ENCODE peak calls at places on chromosome 13, in eight cellular contexts. B, H, L, J, W, D, T and E are unnamed samples.

GRCh38 chr13:21106089-21106488 is 44.7 kb upstream of the LATS2 start:
- DNase-seq in T (no peak), B (no peak), L (no peak), W (no peak), J (no peak), H (no peak), D (no peak), E (no peak)

GRCh38 chr13:27219611-27220010 is 31.7 kb upstream of the RPL21 start:
- DNase-seq in D (no peak), W (no peak), B (no peak), J (no peak), T (no peak), H (no peak), L (no peak), E (no peak)

GRCh38 chr13:28089065-28089464 is 11.3 kb downstream of the FLT3 start:
- DNase-seq in W (no peak), T (no peak), H (no peak), L (no peak), J (no peak), D (no peak), B (no peak), E (no peak)

GRCh38 chr13:101727118-101727517 is 274.6 kb downstream of the ITGBL1 start:
- DNase-seq in J (no peak), H (no peak), W (no peak), D (no peak), L (no peak), B (no peak), T (no peak), E (no peak)

GRCh38 chr13:77516342-77516789 is 19.1 kb upstream of the SCEL start:
- DNase-seq in T (no peak), H (no peak), B (no peak), J (no peak), L (no peak), W (no peak), D (no peak), E (no peak)

GRCh38 chr13:67023088-67023893 is 206.8 kb downstream of the PCDH9 start:
- DNase-seq in L (no peak), J (no peak), W (no peak), B (peak; percentile 37), D (peak; percentile 11), H (no peak), T (no peak), E (no peak)

GRCh38 chr13:98706446-98707110 is 45.9 kb downstream of the SLC15A1 start:
- DNase-seq in L (no peak), W (no peak), H (no peak), D (no peak), J (no peak), T (no peak), B (no peak), E (no peak)

GRCh38 chr13:33018886-33019285 is 2.7 kb downstream of the KL start:
- DNase-seq in L (no peak), B (no peak), W (no peak), D (no peak), H (no peak), J (no peak), T (no peak), E (no peak)

DNA sequence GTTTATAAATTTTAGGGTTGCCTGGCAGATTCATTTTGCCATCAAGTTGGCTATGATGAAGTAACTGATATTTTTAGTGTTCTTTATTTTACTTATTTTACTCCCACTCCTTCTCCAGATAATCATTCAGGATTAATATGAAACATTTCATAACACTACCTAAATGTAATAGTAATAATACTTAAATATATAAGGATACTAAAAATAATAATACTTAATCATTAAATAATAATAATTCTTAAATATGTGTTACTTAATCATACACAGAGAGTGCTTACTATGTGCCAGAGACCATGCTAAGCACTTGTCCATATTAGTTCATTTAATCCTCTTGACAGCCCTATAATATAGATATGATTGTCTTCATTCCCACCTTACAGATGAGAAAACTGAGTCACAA is 23.0 kb upstream of the OXGR1 start:
- DNase-seq in H (no peak), J (no peak), D (no peak), B (no peak), L (no peak), T (no peak), W (no peak), E (no peak)
- H3K9me3 ChIP-seq in H (no peaks in the 10 kb centered on the region), J (no peaks in the 10 kb centered on the region), D (no peaks in the 10 kb centered on the region), B (peaks cover 16% of the 10 kb centered on the region), L (no peaks in the 10 kb centered on the region), T (no peaks in the 10 kb centered on the region), W (no peaks in the 10 kb centered on the region), E (peaks cover 5% of the 10 kb centered on the region)

GRCh38 chr13:19151581-19152263 is 29.9 kb downstream of the TUBA3C start:
- DNase-seq in D (no peak), L (no peak), B (no peak), W (no peak), H (no peak), J (no peak), T (no peak), E (no peak)
- H3K9me3 ChIP-seq in D (no peaks in the 10 kb centered on the region), L (peaks cover 80% of the 10 kb centered on the region), B (no peaks in the 10 kb centered on the region), W (no peaks in the 10 kb centered on the region), H (no peaks in the 10 kb centered on the region), J (no peaks in the 10 kb centered on the region), T (no peaks in the 10 kb centered on the region), E (no peaks in the 10 kb centered on the region)

GRCh38 chr13:74710006-74710405 is 575.8 kb upstream of the KLF12 start:
- DNase-seq in L (no peak), J (no peak), D (no peak), H (no peak), B (no peak), T (no peak), W (no peak), E (no peak)
- H3K9me3 ChIP-seq in L (no peaks in the 10 kb centered on the region), J (no peaks in the 10 kb centered on the region), D (peaks cover 15% of the 10 kb centered on the region), H (no peaks in the 10 kb centered on the region), B (no peaks in the 10 kb centered on the region), T (no peaks in the 10 kb centered on the region), W (no peaks in the 10 kb centered on the region), E (no peaks in the 10 kb centered on the region)

DNA sequence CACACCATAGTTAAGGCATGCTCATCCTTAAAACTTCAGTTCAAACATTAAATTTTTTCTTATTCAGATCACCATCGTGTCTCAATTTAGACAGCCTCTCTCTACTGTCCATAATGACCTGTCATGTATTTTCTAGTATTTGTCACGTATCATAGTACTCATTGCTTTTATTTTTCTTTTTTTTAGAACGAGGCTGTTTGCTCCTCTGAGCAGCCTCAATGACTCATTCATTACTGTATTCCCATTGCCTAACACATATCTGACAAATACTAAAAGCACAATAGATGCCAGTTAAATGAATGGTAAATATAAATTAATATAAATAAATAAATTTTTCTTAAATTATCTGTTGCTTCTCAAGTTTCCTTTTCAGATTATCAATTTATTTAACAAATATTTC is 245.5 kb downstream of the TUBA3C start:
- DNase-seq in B (no peak), J (no peak), T (no peak), L (no peak), D (no peak), H (no peak), W (no peak), E (no peak)
- H3K9me3 ChIP-seq in B (no peaks in the 10 kb centered on the region), J (no peaks in the 10 kb centered on the region), T (no peaks in the 10 kb centered on the region), L (peaks cover 18% of the 10 kb centered on the region), D (no peaks in the 10 kb centered on the region), H (no peaks in the 10 kb centered on the region), W (no peaks in the 10 kb centered on the region), E (no peaks in the 10 kb centered on the region)

DNA sequence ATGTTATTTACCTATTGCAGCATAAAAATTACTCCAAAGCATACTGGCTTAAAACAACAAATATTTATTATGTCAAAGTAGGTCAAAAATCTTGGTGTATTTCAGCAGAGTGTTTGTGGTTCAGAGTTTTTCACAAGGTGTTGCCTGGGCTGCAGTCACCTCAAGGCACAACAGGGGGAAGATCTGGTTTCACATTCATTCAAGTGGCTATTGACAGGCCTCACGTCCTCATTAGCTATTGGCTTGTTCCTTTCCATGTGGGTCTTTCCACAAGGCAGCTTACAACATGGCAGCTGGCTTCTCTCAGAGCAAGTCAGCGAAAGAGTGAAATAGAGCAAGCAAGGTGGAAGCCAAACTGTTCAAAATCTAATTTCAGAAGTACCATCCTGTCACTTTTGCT is 602.9 kb downstream of the OLFM4 start:
- DNase-seq in B (no peak), D (no peak), H (no peak), T (no peak), J (no peak), W (no peak), L (no peak), E (no peak)
- H3K9me3 ChIP-seq in B (no peaks in the 10 kb centered on the region), D (no peaks in the 10 kb centered on the region), H (no peaks in the 10 kb centered on the region), T (peaks cover 7% of the 10 kb centered on the region), J (no peaks in the 10 kb centered on the region), W (no peaks in the 10 kb centered on the region), L (peaks cover 5% of the 10 kb centered on the region), E (no peaks in the 10 kb centered on the region)

GRCh38 chr13:112252744-112253590 is 123.2 kb upstream of the SPACA7 start:
- DNase-seq in J (no peak), T (no peak), W (no peak), D (no peak), H (peak; percentile 5), L (no peak), B (no peak), E (no peak)

GRCh38 chr13:112254061-112254818 is 121.9 kb upstream of the SPACA7 start:
- DNase-seq in D (no peak), B (no peak), W (no peak), H (no peak), T (no peak), J (no peak), L (no peak), E (no peak)

GRCh38 chr13:112255550-112256120 is 120.5 kb upstream of the SPACA7 start:
- DNase-seq in J (no peak), D (no peak), L (no peak), H (no peak), W (no peak), T (no peak), B (no peak), E (no peak)

GRCh38 chr13:112253631-112254030 is 122.5 kb upstream of the SPACA7 start:
- DNase-seq in B (no peak), L (no peak), W (no peak), J (no peak), T (no peak), H (no peak), D (no peak), E (no peak)

GRCh38 chr13:112254900-112255299 is 121.3 kb upstream of the SPACA7 start:
- DNase-seq in B (no peak), T (no peak), J (no peak), D (no peak), W (no peak), L (no peak), H (no peak), E (no peak)
- H3K9me3 ChIP-seq in B (no peaks in the 10 kb centered on the region), T (no peaks in the 10 kb centered on the region), J (no peaks in the 10 kb centered on the region), D (peaks cover 17% of the 10 kb centered on the region), W (no peaks in the 10 kb centered on the region), L (no peaks in the 10 kb centered on the region), H (peaks cover 9% of the 10 kb centered on the region), E (no peaks in the 10 kb centered on the region)

GRCh38 chr13:25848822-25849740 is 202.7 kb downstream of the SHISA2 start:
- DNase-seq in H (no peak), D (no peak), B (no peak), W (no peak), J (no peak), L (no peak), T (no peak), E (no peak)
- H3K9me3 ChIP-seq in H (no peaks in the 10 kb centered on the region), D (no peaks in the 10 kb centered on the region), B (no peaks in the 10 kb centered on the region), W (no peaks in the 10 kb centered on the region), J (no peaks in the 10 kb centered on the region), L (no peaks in the 10 kb centered on the region), T (no peaks in the 10 kb centered on the region), E (no peaks in the 10 kb centered on the region)

DNA sequence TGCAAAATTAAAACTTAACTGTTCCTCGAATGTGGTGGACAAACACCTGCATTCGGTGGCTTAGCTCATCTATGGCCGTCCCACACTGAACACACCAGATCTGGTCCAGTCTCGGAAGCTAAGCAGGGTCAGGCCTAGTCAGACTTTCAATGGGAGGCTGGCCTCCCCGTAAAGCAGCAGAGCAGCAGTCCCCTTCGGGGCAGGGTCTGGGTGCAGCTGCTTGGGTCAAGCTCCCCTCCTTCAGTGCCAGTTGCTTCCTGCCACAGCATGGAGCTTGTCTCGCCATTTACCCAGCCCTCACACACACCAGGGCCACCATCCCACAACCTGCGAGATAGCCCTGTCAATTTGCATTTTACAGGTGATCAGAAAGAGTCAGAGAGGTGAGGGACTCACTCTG is 93.2 kb downstream of the TUBA3C start:
- DNase-seq in L (no peak), B (no peak), D (no peak), T (no peak), H (no peak), J (no peak), W (no peak), E (no peak)
- H3K9me3 ChIP-seq in L (peaks cover 75% of the 10 kb centered on the region), B (no peaks in the 10 kb centered on the region), D (no peaks in the 10 kb centered on the region), T (no peaks in the 10 kb centered on the region), H (no peaks in the 10 kb centered on the region), J (no peaks in the 10 kb centered on the region), W (no peaks in the 10 kb centered on the region), E (no peaks in the 10 kb centered on the region)